ENCODE peak calls at places on chromosomes 1 and 21, in nine cellular contexts. K is ecto neural progenitor cell; Q is EL; D is ascending aorta; U is stimulated activated CD8-positive, alpha-beta memory T cell treated with anti-CD3 and anti-CD28 coated beads, Interleukin-7, amount 100 ng/mL, for 1 hour; G is astrocyte of the spinal cord; Z is memory B cell; S is B cell; F is posterior vena cava. W is an unnamed sample.

GRCh38 chr1:190000365-190000872 is 477.2 kb downstream of the BRINP3 start:
- DNase-seq in K (no peak), Q (peak; percentile 1), D (no peak), U (no peak), G (peak; percentile 21), Z (no peak), S (no peak), F (no peak), W (no peak)

GRCh38 chr1:31111290-31111951 is 45.9 kb upstream of the PUM1 start:
- DNase-seq in K (no peak), Q (peak; percentile 63), D (no peak), U (no peak), G (peak; percentile 49), Z (no peak), S (no peak), F (peak; percentile 87), W (no peak)

GRCh38 chr1:17004466-17005364 is 7.0 kb downstream of the ATP13A2 start:
- DNase-seq in K (no peak), Q (no peak), D (no peak), U (no peak), G (no peak), Z (no peak), S (no peak), F (no peak), W (no peak)

GRCh38 chr1:202143768-202144509 is 598 bp downstream of the ARL8A start:
- DNase-seq in K (peak; percentile 69), Q (peak; percentile 21), D (no peak), U (no peak), G (peak; percentile 16), Z (peak; percentile 59), S (peak; percentile 80), F (peak; percentile 86), W (peak; percentile 44)

GRCh38 chr1:32965251-32965643 is 638 bp upstream of the RNF19B start:
- DNase-seq in K (no peak), Q (no peak), D (no peak), U (no peak), G (no peak), Z (no peak), S (no peak), F (no peak), W (no peak)

GRCh38 chr1:32695098-32695904 is 7.3 kb downstream of the SYNC start:
- DNase-seq in K (no peak), Q (peak; percentile 91), D (no peak), U (no peak), G (peak; percentile 72), Z (no peak), S (no peak), F (peak; percentile 94), W (no peak)

GRCh38 chr21:37710555-37711293 is 205.5 kb downstream of the KCNJ6 start:
- DNase-seq in K (no peak), Q (peak; percentile 21), D (no peak), U (no peak), G (no peak), Z (no peak), S (no peak), F (no peak), W (peak; percentile 69)

GRCh38 chr1:154735801-154736163 is 127.8 kb upstream of the ADAR start:
- DNase-seq in K (no peak), Q (no peak), D (no peak), U (no peak), G (no peak), Z (no peak), S (no peak), F (peak; percentile 14), W (no peak)

GRCh38 chr1:156642265-156643185 is 608 bp downstream of the BCAN start:
- DNase-seq in K (peak; percentile 62), Q (no peak), D (no peak), U (no peak), G (no peak), Z (no peak), S (no peak), F (no peak), W (no peak)

GRCh38 chr1:19706136-19706535 is 41.5 kb downstream of the HTR6 start:
- DNase-seq in K (no peak), Q (no peak), D (no peak), U (no peak), G (no peak), Z (no peak), S (no peak), F (no peak), W (no peak)

GRCh38 chr1:23273450-23274133 is 56.3 kb upstream of the HTR1D start:
- DNase-seq in K (no peak), Q (peak; percentile 90), D (no peak), U (no peak), G (peak; percentile 85), Z (no peak), S (no peak), F (no peak), W (no peak)

GRCh38 chr1:193629875-193630274 is 443.5 kb upstream of the B3GALT2 start:
- DNase-seq in K (no peak), Q (peak; percentile 31), D (no peak), U (no peak), G (no peak), Z (no peak), S (no peak), F (no peak), W (no peak)

GRCh38 chr21:33458861-33459260 is 20.9 kb downstream of the TMEM50B start:
- DNase-seq in K (no peak), Q (peak; percentile 25), D (no peak), U (no peak), G (no peak), Z (no peak), S (no peak), F (no peak), W (no peak)

GRCh38 chr1:165841582-165842362 is 14.4 kb downstream of the UCK2 start:
- DNase-seq in K (no peak), Q (peak; percentile 69), D (no peak), U (no peak), G (peak; percentile 58), Z (no peak), S (no peak), F (no peak), W (no peak)

GRCh38 chr1:93437976-93438605 is 9.8 kb upstream of the FNBP1L start:
- DNase-seq in K (no peak), Q (peak; percentile 58), D (no peak), U (no peak), G (peak; percentile 66), Z (no peak), S (peak; percentile 42), F (no peak), W (peak; percentile 42)

GRCh38 chr1:175129182-175129581 is 61.5 kb downstream of the TNN start:
- DNase-seq in K (no peak), Q (peak; percentile 2), D (no peak), U (no peak), G (no peak), Z (no peak), S (no peak), F (no peak), W (peak; percentile 41)

GRCh38 chr1:159924025-159924790 is 1.1 kb downstream of the TAGLN2 start:
- DNase-seq in K (no peak), Q (peak; percentile 93), D (peak; percentile 84), U (peak; percentile 40), G (peak; percentile 96), Z (peak; percentile 73), S (peak; percentile 78), F (peak; percentile 97), W (no peak)

GRCh38 chr1:31936278-31936965 is 1.7 kb downstream of the PTP4A2 start:
- DNase-seq in K (no peak), Q (peak; percentile 23), D (no peak), U (no peak), G (no peak), Z (no peak), S (no peak), F (no peak), W (no peak)

GRCh38 chr1:229897540-229897939 is 169.5 kb upstream of the GALNT2 start:
- DNase-seq in K (no peak), Q (no peak), D (no peak), U (no peak), G (no peak), Z (no peak), S (no peak), F (no peak), W (no peak)

GRCh38 chr1:201570886-201571624 is 32.1 kb downstream of the NAV1 start:
- DNase-seq in K (peak; percentile 38), Q (no peak), D (no peak), U (no peak), G (no peak), Z (no peak), S (no peak), F (no peak), W (no peak)

GRCh38 chr1:190478193-190479007 is 736 bp upstream of the BRINP3 start:
- DNase-seq in K (peak; percentile 71), Q (peak; percentile 29), D (no peak), U (no peak), G (peak; percentile 48), Z (no peak), S (no peak), F (no peak), W (peak; percentile 88)

GRCh38 chr1:162107911-162108310 is 38.4 kb downstream of the NOS1AP start:
- DNase-seq in K (no peak), Q (no peak), D (no peak), U (no peak), G (no peak), Z (no peak), S (no peak), F (no peak), W (no peak)

GRCh38 chr1:151828931-151829330 is 2.7 kb downstream of the RORC start:
- DNase-seq in K (peak; percentile 78), Q (peak; percentile 37), D (no peak), U (no peak), G (peak; percentile 12), Z (no peak), S (no peak), F (no peak), W (no peak)

GRCh38 chr1:14926214-14926613 is 227.3 kb upstream of the TMEM51 start:
- DNase-seq in K (no peak), Q (peak; percentile 52), D (no peak), U (no peak), G (peak; percentile 37), Z (no peak), S (no peak), F (no peak), W (no peak)

GRCh38 chr1:17060129-17060868 is 6.5 kb upstream of the SDHB start:
- DNase-seq in K (no peak), Q (no peak), D (no peak), U (no peak), G (no peak), Z (peak; percentile 18), S (no peak), F (no peak), W (no peak)

GRCh38 chr1:203539831-203540546 is 46.0 kb downstream of the OPTC start:
- DNase-seq in K (no peak), Q (no peak), D (no peak), U (no peak), G (no peak), Z (no peak), S (no peak), F (no peak), W (no peak)

GRCh38 chr1:184567648-184568047 is 180.8 kb downstream of the C1orf21 start:
- DNase-seq in K (no peak), Q (peak; percentile 63), D (no peak), U (no peak), G (peak; percentile 45), Z (no peak), S (no peak), F (no peak), W (no peak)

GRCh38 chr21:31216206-31216605 is 127.9 kb downstream of the TIAM1 start:
- DNase-seq in K (peak; percentile 3), Q (no peak), D (no peak), U (no peak), G (no peak), Z (no peak), S (no peak), F (no peak), W (no peak)

GRCh38 chr21:45504516-45505415 is 37.5 kb downstream of the SLC19A1 start:
- DNase-seq in K (no peak), Q (no peak), D (no peak), U (no peak), G (no peak), Z (no peak), S (no peak), F (peak; percentile 77), W (no peak)

GRCh38 chr1:1889847-1890505 is 911 bp downstream of the GNB1 start:
- DNase-seq in K (no peak), Q (peak; percentile 60), D (no peak), U (no peak), G (no peak), Z (peak; percentile 68), S (peak; percentile 90), F (peak; percentile 94), W (peak; percentile 43)

GRCh38 chr21:44789880-44790279 is 11.7 kb downstream of the UBE2G2 start:
- DNase-seq in K (no peak), Q (peak; percentile 59), D (no peak), U (no peak), G (peak; percentile 32), Z (no peak), S (no peak), F (no peak), W (no peak)

W was measured in NCI-H2171 treated with DMSO at 0.1 percent for 48 hours.